ENCODE peak calls at places on chromosomes 2 and 18, in eight cellular contexts. E is body of pancreas, Y is spleen, T is mesenchymal stem cell, K is fibroblast of lung, Q is left lung, F is IMR-90, W is endodermal cell. N is an unnamed sample.

GRCh38 chr2:204795156-204795555 is 249.9 kb downstream of the PARD3B start:
- DNase-seq in E (no peak), Y (no peak), T (peak; percentile 48), K (peak; percentile 53), Q (no peak), F (peak; percentile 68), W (no peak), N (no peak)

GRCh38 chr2:201964631-201965206 is 68.9 kb upstream of the FZD7 start:
- DNase-seq in E (no peak), Y (no peak), T (no peak), K (peak; percentile 68), Q (no peak), F (no peak), W (no peak), N (no peak)

GRCh38 chr2:48144777-48145176 is 238.5 kb upstream of the FBXO11 start:
- DNase-seq in E (no peak), Y (no peak), T (peak; percentile 42), K (peak; percentile 11), Q (no peak), F (no peak), W (no peak), N (no peak)

GRCh38 chr18:21868770-21869169 is 128.2 kb downstream of the MIB1 start:
- DNase-seq in E (no peak), Y (no peak), T (no peak), K (no peak), Q (no peak), F (no peak), W (no peak), N (no peak)

GRCh38 chr2:162840598-162841246 is 2.2 kb upstream of the KCNH7 start:
- DNase-seq in E (peak; percentile 75), Y (no peak), T (peak; percentile 79), K (peak; percentile 78), Q (peak; percentile 36), F (peak; percentile 38), W (peak; percentile 94), N (no peak)

GRCh38 chr18:78634061-78634696 is 345.4 kb upstream of the SALL3 start:
- DNase-seq in E (no peak), Y (no peak), T (no peak), K (no peak), Q (no peak), F (no peak), W (no peak), N (peak; percentile 29)

GRCh38 chr2:226647626-226648518 is 151.7 kb downstream of the IRS1 start:
- DNase-seq in E (no peak), Y (no peak), T (no peak), K (peak; percentile 81), Q (no peak), F (peak; percentile 37), W (no peak), N (no peak)

GRCh38 chr2:183614797-183615429 is 490.7 kb downstream of the NUP35 start:
- DNase-seq in E (no peak), Y (no peak), T (no peak), K (peak; percentile 19), Q (no peak), F (no peak), W (no peak), N (no peak)

GRCh38 chr2:152942940-152943440 is 224.6 kb downstream of the ARL6IP6 start:
- DNase-seq in E (no peak), Y (no peak), T (no peak), K (no peak), Q (no peak), F (no peak), W (no peak), N (no peak)

GRCh38 chr2:119177838-119178190 is 19.3 kb upstream of the C1QL2 start:
- DNase-seq in E (no peak), Y (no peak), T (no peak), K (no peak), Q (no peak), F (no peak), W (no peak), N (no peak)

GRCh38 chr2:89850881-89851582 is 1159.6 kb downstream of the RPIA start:
- DNase-seq in E (no peak), Y (no peak), T (no peak), K (no peak), Q (no peak), F (no peak), W (no peak), N (no peak)

GRCh38 chr18:38262666-38263065 is 697.1 kb upstream of the CELF4 start:
- DNase-seq in E (no peak), Y (no peak), T (no peak), K (no peak), Q (no peak), F (no peak), W (no peak), N (no peak)

GRCh38 chr2:74036010-74036409 is 51.3 kb downstream of the TET3 start:
- DNase-seq in E (no peak), Y (no peak), T (no peak), K (no peak), Q (no peak), F (no peak), W (no peak), N (no peak)

GRCh38 chr2:15306706-15307105 is 254.4 kb downstream of the NBAS start:
- DNase-seq in E (no peak), Y (no peak), T (no peak), K (no peak), Q (no peak), F (no peak), W (no peak), N (no peak)

GRCh38 chr2:187302619-187303018 is 145.4 kb downstream of the CALCRL start:
- DNase-seq in E (no peak), Y (no peak), T (peak; percentile 23), K (peak; percentile 76), Q (no peak), F (peak; percentile 36), W (no peak), N (no peak)

GRCh38 chr2:230660294-230661060 is 52.2 kb upstream of the CAB39 start:
- DNase-seq in E (no peak), Y (peak; percentile 89), T (peak; percentile 4), K (no peak), Q (peak; percentile 80), F (no peak), W (no peak), N (no peak)

GRCh38 chr18:47100214-47100831 is 50.0 kb downstream of the HDHD2 start:
- DNase-seq in E (peak; percentile 64), Y (peak; percentile 78), T (peak; percentile 52), K (peak; percentile 62), Q (peak; percentile 33), F (peak; percentile 60), W (peak; percentile 92), N (no peak)

GRCh38 chr2:151946856-151947523 is 118.8 kb upstream of the ARL5A start:
- DNase-seq in E (peak; percentile 40), Y (no peak), T (peak; percentile 32), K (peak; percentile 6), Q (no peak), F (peak; percentile 1), W (peak; percentile 77), N (no peak)

GRCh38 chr2:69767034-69767433 is 25.1 kb downstream of the ANXA4 start:
- DNase-seq in E (no peak), Y (no peak), T (peak; percentile 74), K (peak; percentile 40), Q (no peak), F (peak; percentile 92), W (no peak), N (no peak)

GRCh38 chr2:217799553-217800432 is 203.0 kb downstream of the TNS1 start:
- DNase-seq in E (peak; percentile 22), Y (no peak), T (no peak), K (no peak), Q (no peak), F (no peak), W (peak; percentile 19), N (no peak)

GRCh38 chr2:26754539-26754938 is 9.5 kb upstream of the SLC35F6 start:
- DNase-seq in E (no peak), Y (no peak), T (no peak), K (no peak), Q (no peak), F (no peak), W (no peak), N (no peak)

GRCh38 chr2:241218131-241219029 is 29.9 kb downstream of the ANO7 start:
- DNase-seq in E (peak; percentile 56), Y (peak; percentile 92), T (peak; percentile 50), K (peak; percentile 24), Q (peak; percentile 59), F (peak; percentile 31), W (peak; percentile 83), N (no peak)

GRCh38 chr2:202982779-202983491 is 31.7 kb upstream of the NBEAL1 start:
- DNase-seq in E (no peak), Y (no peak), T (no peak), K (no peak), Q (no peak), F (no peak), W (no peak), N (no peak)

DNA sequence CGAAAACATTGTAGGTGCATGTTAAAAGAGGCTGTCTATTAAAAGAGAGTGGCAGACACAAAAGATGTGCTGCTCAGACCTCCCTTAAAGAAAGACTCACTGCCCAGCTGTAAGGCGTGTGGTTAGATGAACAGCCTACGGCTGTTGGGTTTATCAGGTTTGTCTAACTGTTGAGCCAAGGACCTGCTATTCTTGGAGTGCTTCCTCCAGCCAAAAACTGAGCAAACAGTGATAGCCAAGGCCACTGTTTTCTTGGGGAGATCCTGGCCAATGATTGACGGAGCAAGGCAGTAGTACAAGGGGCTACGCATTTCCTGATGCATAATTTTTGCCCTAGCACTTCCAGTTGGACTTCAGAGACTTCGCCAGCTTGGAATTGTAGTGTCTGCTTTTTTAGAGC is 1.4 kb upstream of the RAB3GAP1 start:
- DNase-seq in E (peak; percentile 34), Y (no peak), T (no peak), K (no peak), Q (no peak), F (no peak), W (no peak), N (no peak)
- H3K4me1 ChIP-seq in E (peaks cover 40% of the 10 kb centered on the region), Y (peaks cover 35% of the 10 kb centered on the region), T (peaks cover 2% of the 10 kb centered on the region), K (peaks cover 3% of the 10 kb centered on the region), Q (peaks cover 17% of the 10 kb centered on the region), F (no peaks in the 10 kb centered on the region), W (no peaks in the 10 kb centered on the region), N (peaks cover 21% of the 10 kb centered on the region)

GRCh38 chr18:3526421-3527354 is 76.7 kb downstream of the TGIF1 start:
- DNase-seq in E (no peak), Y (no peak), T (peak; percentile 5), K (peak; percentile 86), Q (no peak), F (peak; percentile 85), W (no peak), N (no peak)
- H3K27ac ChIP-seq in E (no peak overlapping the region), Y (peak overlapping the region; percentile 41), T (no peak overlapping the region), K (no peak overlapping the region), Q (no peak overlapping the region), F (no peak overlapping the region), W (peak overlapping the region; percentile 90), N (no peak overlapping the region)

GRCh38 chr18:35282353-35282752 is 7.7 kb downstream of the ZSCAN30 start:
- DNase-seq in E (no peak), Y (no peak), T (peak; percentile 89), K (peak; percentile 88), Q (no peak), F (peak; percentile 95), W (no peak), N (no peak)
- H3K4me3 ChIP-seq in E (no peak overlapping the region), Y (no peak overlapping the region), T (no peak overlapping the region), K (no peak overlapping the region), Q (no peak overlapping the region), F (no peak overlapping the region), W (no peak overlapping the region), N (no peak overlapping the region)

GRCh38 chr2:98488252-98488651 is 43.6 kb downstream of the INPP4A start:
- DNase-seq in E (no peak), Y (peak; percentile 6), T (no peak), K (no peak), Q (no peak), F (no peak), W (no peak), N (no peak)
- H3K4me1 ChIP-seq in E (peaks cover 34% of the 10 kb centered on the region), Y (peaks cover 79% of the 10 kb centered on the region), T (peaks cover 7% of the 10 kb centered on the region), K (no peaks in the 10 kb centered on the region), Q (peaks cover 4% of the 10 kb centered on the region), F (peaks cover 2% of the 10 kb centered on the region), W (peaks cover 15% of the 10 kb centered on the region), N (peaks cover 2% of the 10 kb centered on the region)